ENCODE peak calls at places on chromosomes 6 and 20, in ten cellular contexts. R is tibial artery, E is lower lobe of right lung, A is A673, L is breast epithelium, S is PC-3, P is mucosa of descending colon, H is neuronal stem cell, I is A549, O is neural progenitor cell. B is an unnamed sample. For H3K4me1, the result is how much of the 10 kb centered on the place peaks cover.

GRCh38 chr6:161186173-161186769 is 87.6 kb downstream of the AGPAT4 start:
- DNase-seq in H (no peak), L (no peak), O (no peak), S (peak), I (peak), A (no peak), P (peak), R (peak), E (peak), B (no peak)

GRCh38 chr6:3718407-3718806 is 33.1 kb downstream of the PXDC1 start:
- DNase-seq in H (no peak), P (no peak), O (no peak), R (peak), L (no peak), S (no peak), A (no peak), I (no peak), E (no peak), B (no peak)

GRCh38 chr6:30322527-30323501 is 3.9 kb upstream of the TRIM39 start:
- DNase-seq in S (peak), H (no peak), A (no peak), O (peak), I (no peak), E (no peak), P (no peak), R (no peak), L (no peak), B (peak)

GRCh38 chr6:104789770-104790190 is 69.9 kb downstream of the HACE1 start:
- DNase-seq in S (peak), L (no peak), H (no peak), R (no peak), E (no peak), P (no peak), A (peak), I (peak), O (no peak), B (no peak)

GRCh38 chr20:24985802-24986201 is 6.7 kb downstream of the APMAP start:
- DNase-seq in P (no peak), O (no peak), H (no peak), E (no peak), A (no peak), I (no peak), R (peak), S (no peak), L (no peak), B (peak)

GRCh38 chr20:23320317-23320716 is 30.3 kb upstream of the NXT1 start:
- DNase-seq in S (peak), I (peak), H (no peak), E (no peak), O (no peak), L (no peak), P (no peak), A (peak), R (no peak), B (no peak)

GRCh38 chr6:68497927-68498326 is 137.2 kb upstream of the ADGRB3 start:
- DNase-seq in L (no peak), A (peak), I (no peak), R (no peak), P (no peak), O (no peak), S (peak), H (no peak), E (no peak), B (no peak)

GRCh38 chr20:22949710-22950109 is 85.4 kb upstream of the SSTR4 start:
- DNase-seq in R (no peak), H (no peak), L (no peak), P (no peak), O (no peak), A (no peak), I (peak), S (peak), E (no peak), B (no peak)

GRCh38 chr6:155050311-155050710 is 55.2 kb downstream of the TIAM2 start:
- DNase-seq in L (no peak), O (no peak), I (no peak), A (no peak), H (no peak), R (no peak), E (no peak), P (no peak), S (peak), B (no peak)

GRCh38 chr6:3878048-3878666 is 29.0 kb downstream of the FAM50B start:
- DNase-seq in I (no peak), H (no peak), L (no peak), P (no peak), E (no peak), S (no peak), R (no peak), O (no peak), A (no peak), B (no peak)

GRCh38 chr6:19086480-19086879 is 699.3 kb downstream of the RNF144B start:
- DNase-seq in A (no peak), L (no peak), P (no peak), E (no peak), I (no peak), S (no peak), O (peak), R (no peak), H (no peak), B (no peak)

GRCh38 chr6:158219229-158219628 is 51.1 kb downstream of the GTF2H5 start:
- DNase-seq in H (no peak), L (no peak), O (no peak), R (no peak), S (no peak), A (peak), P (no peak), E (no peak), I (peak), B (no peak)

GRCh38 chr20:63980317-63980805 is 571 bp upstream of the PRPF6 start:
- DNase-seq in A (no peak), S (no peak), H (no peak), E (no peak), O (no peak), R (no peak), P (no peak), L (no peak), I (no peak), B (no peak)

GRCh38 chr6:135555550-135555949 is 58.0 kb upstream of the AHI1 start:
- DNase-seq in R (no peak), P (no peak), H (no peak), O (no peak), I (no peak), S (no peak), A (no peak), L (no peak), E (no peak), B (no peak)

GRCh38 chr20:17636523-17637412 is 45.3 kb downstream of the RRBP1 start:
- DNase-seq in R (no peak), S (no peak), E (no peak), O (peak), H (peak), A (no peak), I (no peak), P (no peak), L (no peak), B (no peak)

GRCh38 chr6:34791164-34791841 is 580 bp upstream of the BLTP3A start:
- DNase-seq in E (peak), P (peak), I (peak), H (peak), S (peak), R (peak), L (no peak), A (no peak), O (peak), B (peak)

GRCh38 chr20:24993337-24994185 is 1.0 kb upstream of the APMAP start:
- DNase-seq in L (no peak), A (peak), H (no peak), R (peak), O (no peak), P (no peak), S (peak), I (peak), E (no peak), B (no peak)

GRCh38 chr6:38058022-38058421 is 238.5 kb downstream of the ZFAND3 start:
- DNase-seq in P (no peak), A (peak), S (peak), E (no peak), R (no peak), I (no peak), L (no peak), O (no peak), H (no peak), B (no peak)

GRCh38 chr20:45347297-45347935 is 808 bp downstream of the SDC4 start:
- DNase-seq in E (no peak), R (peak), L (no peak), O (no peak), P (no peak), A (no peak), S (no peak), H (no peak), I (no peak), B (peak)

GRCh38 chr6:43891072-43891870 is 121.3 kb downstream of the VEGFA start:
- DNase-seq in L (no peak), O (peak), S (no peak), A (no peak), E (no peak), H (no peak), I (no peak), R (no peak), P (no peak), B (peak)

GRCh38 chr6:2434911-2435310 is 189.5 kb upstream of the GMDS start:
- DNase-seq in R (no peak), L (no peak), H (no peak), E (no peak), A (no peak), S (no peak), P (no peak), I (no peak), O (no peak), B (no peak)

GRCh38 chr20:10940941-10941340 is 267.1 kb upstream of the JAG1 start:
- DNase-seq in S (no peak), R (no peak), I (no peak), A (no peak), E (no peak), H (no peak), P (no peak), O (no peak), L (no peak), B (no peak)

GRCh38 chr20:57563522-57563921 is 2.6 kb downstream of the PCK1 start:
- DNase-seq in R (no peak), O (no peak), H (no peak), S (no peak), L (no peak), E (no peak), A (no peak), I (no peak), P (no peak), B (no peak)

GRCh38 chr20:63542696-63543095 is 4.9 kb downstream of the SRMS start:
- DNase-seq in R (no peak), P (no peak), A (no peak), S (no peak), E (no peak), I (no peak), O (no peak), L (no peak), H (no peak), B (no peak)

GRCh38 chr20:42319614-42320013 is 701.4 kb upstream of the CHD6 start:
- DNase-seq in O (no peak), R (no peak), E (no peak), P (no peak), I (no peak), S (no peak), A (no peak), H (no peak), L (no peak), B (no peak)

GRCh38 chr6:5507056-5507722 is 245.9 kb downstream of the FARS2 start:
- DNase-seq in S (no peak), E (no peak), I (no peak), P (no peak), L (no peak), O (no peak), A (no peak), R (no peak), H (no peak), B (no peak)

GRCh38 chr6:107535626-107536025 is 45.7 kb downstream of the SOBP start:
- DNase-seq in H (no peak), A (no peak), P (no peak), E (no peak), S (no peak), R (no peak), L (no peak), O (peak), I (no peak), B (no peak)

GRCh38 chr20:34385464-34385863 is 22.4 kb downstream of the ITCH start:
- DNase-seq in A (no peak), I (no peak), P (no peak), H (no peak), L (no peak), R (no peak), E (no peak), S (no peak), O (no peak), B (no peak)
- H3K4me1 ChIP-seq in A (under half), I (half or more), P (under half), H (under half), L (under half), R (under half), E (under half), S (under half), O (under half), B (under half)

GRCh38 chr20:41149679-41150131 is 12.4 kb downstream of the PLCG1 start:
- DNase-seq in S (peak), A (peak), L (no peak), O (no peak), R (no peak), I (peak), H (no peak), P (no peak), E (peak), B (peak)
- H3K4me1 ChIP-seq in S (under half), A (under half), L (under half), O (under half), R (under half), I (under half), H (under half), P (under half), E (half or more), B (half or more)

GRCh38 chr20:21510414-21510971 is 3.4 kb downstream of the NKX2-2 start:
- DNase-seq in H (no peak), O (peak), E (peak), A (peak), R (no peak), L (no peak), P (no peak), I (no peak), S (no peak), B (no peak)

GRCh38 chr20:21511850-21512633 is 1.8 kb downstream of the NKX2-2 start:
- DNase-seq in O (peak), H (no peak), R (no peak), P (no peak), E (peak), I (no peak), S (no peak), A (peak), L (no peak), B (no peak)

GRCh38 chr20:21511485-21511849 is 2.4 kb downstream of the NKX2-2 start:
- DNase-seq in L (no peak), E (no peak), S (no peak), A (peak), O (peak), P (no peak), H (no peak), R (no peak), I (no peak), B (no peak)

GRCh38 chr20:21509597-21510331 is 4.1 kb downstream of the NKX2-2 start:
- DNase-seq in A (peak), P (no peak), S (no peak), I (peak), R (no peak), E (peak), O (peak), L (no peak), H (no peak), B (no peak)

DNA sequence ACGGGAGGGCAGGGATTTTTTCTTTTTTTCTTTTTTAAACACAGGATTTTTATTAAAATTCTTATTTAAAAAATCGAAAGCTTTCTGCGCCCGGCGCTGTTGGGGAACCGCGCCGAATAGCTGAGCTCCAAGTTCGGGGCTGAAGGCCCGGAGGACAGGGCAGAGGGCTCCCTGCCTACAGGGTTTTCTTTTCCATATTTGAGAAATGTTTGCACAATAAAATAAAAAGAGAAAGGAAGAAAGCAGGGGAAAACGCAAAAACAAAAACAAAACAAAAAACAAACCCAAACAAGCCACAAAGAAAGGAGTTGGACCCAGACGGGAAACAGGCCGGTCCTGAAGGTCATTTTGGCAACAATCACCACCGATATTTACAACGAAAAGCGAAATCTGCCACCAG is 2.9 kb downstream of the NKX2-2 start:
- DNase-seq in S (no peak), P (no peak), O (no peak), R (no peak), L (no peak), H (no peak), A (peak), E (no peak), I (no peak), B (no peak)
- H3K4me1 ChIP-seq in S (under half), P (under half), O (under half), R (under half), L (under half), H (under half), A (under half), E (half or more), I (under half), B (under half)

GRCh38 chr20:6495907-6496306 is 271.6 kb upstream of the BMP2 start:
- DNase-seq in O (no peak), E (no peak), R (no peak), S (no peak), P (no peak), H (no peak), L (no peak), I (no peak), A (no peak), B (no peak)
- H3K4me1 ChIP-seq in O (under half), E (under half), R (under half), S (under half), P (under half), H (under half), L (under half), I (under half), A (under half), B (under half)

GRCh38 chr20:41135888-41136243 is 1.5 kb upstream of the PLCG1 start:
- DNase-seq in E (no peak), L (no peak), I (no peak), S (no peak), R (no peak), P (no peak), A (no peak), H (no peak), O (no peak), B (no peak)

GRCh38 chr20:41137412-41138216 is at the start of gene PLCG1:
- DNase-seq in O (peak), P (peak), S (peak), R (peak), A (peak), E (peak), L (peak), H (peak), I (peak), B (peak)

GRCh38 chr20:41135187-41135887 is 2.0 kb upstream of the PLCG1 start:
- DNase-seq in E (peak), P (peak), O (peak), A (peak), S (peak), H (peak), I (peak), L (no peak), R (peak), B (no peak)

GRCh38 chr20:41136695-41137411 is 490 bp upstream of the PLCG1 start:
- DNase-seq in E (peak), O (peak), A (peak), H (peak), I (peak), P (peak), R (peak), S (peak), L (peak), B (peak)

DNA sequence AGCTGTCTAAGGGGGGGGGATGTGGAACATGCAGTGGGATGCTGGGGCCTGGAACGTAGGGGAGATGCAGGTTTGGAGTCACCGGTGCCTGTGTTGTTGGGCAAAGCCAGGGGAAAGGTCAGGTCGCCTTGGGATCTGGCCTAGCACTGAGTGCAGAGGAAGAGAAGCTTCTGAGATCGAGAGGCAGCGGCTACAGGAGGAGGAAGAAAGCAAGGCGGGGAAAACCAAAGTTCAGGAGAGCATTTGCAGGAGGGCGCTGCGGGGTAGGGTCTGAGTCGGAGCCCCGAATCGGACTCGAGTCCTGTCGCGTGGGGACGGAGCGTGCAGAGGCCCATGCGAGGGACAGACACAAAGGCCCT is 1.0 kb upstream of the PLCG1 start:
- DNase-seq in O (no peak), R (no peak), S (no peak), E (no peak), A (peak), I (no peak), H (no peak), P (no peak), L (no peak), B (no peak)
- H3K4me1 ChIP-seq in O (under half), R (under half), S (under half), E (under half), A (under half), I (under half), H (under half), P (under half), L (under half), B (under half)

GRCh38 chr6:79941489-79942151 is 5.7 kb downstream of the ELOVL4 start:
- DNase-seq in I (no peak), S (no peak), E (no peak), A (no peak), H (no peak), P (no peak), L (no peak), O (no peak), R (no peak), B (no peak)
- H3K4me1 ChIP-seq in I (under half), S (under half), E (under half), A (under half), H (under half), P (under half), L (under half), O (under half), R (under half), B (under half)

GRCh38 chr6:220736-221475 is 71.4 kb upstream of the DUSP22 start:
- DNase-seq in P (no peak), O (no peak), R (no peak), S (peak), I (no peak), L (no peak), A (no peak), H (no peak), E (no peak), B (no peak)
- H3K4me1 ChIP-seq in P (under half), O (under half), R (under half), S (half or more), I (under half), L (under half), A (under half), H (under half), E (under half), B (under half)